ENCODE peak calls at places on chromosomes 11 and 22, in eight cellular contexts. One of them, this sample, is unnamed.
A peak's percentile ranks its signal among the peaks of the same experiment; 100 is the strongest.

GRCh38 chr11:130449996-130450419 is 1.6 kb downstream of the ADAMTS15 start:
- DNase-seq in brain microvascular endothelial cell: peak; percentile 74
- DNase-seq in stimulated activated naive CD8-positive, alpha-beta T cell treated with anti-CD3 and anti-CD28 coated beads, Interleukin-15, Interleukin-2, amounts not matched to agents 100 U/mL and 50 U/mL, for 24 hours: peak; percentile 10
- DNase-seq in Calu3: no peak
- DNase-seq in body of pancreas: peak; percentile 23
- DNase-seq in GM18507: no peak
- DNase-seq in T-helper 9 cell: no peak
- DNase-seq in ELR: no peak
- DNase-seq in this sample: peak; percentile 86

GRCh38 chr11:75325713-75326438 is 25.6 kb downstream of the ARRB1 start:
- DNase-seq in brain microvascular endothelial cell: peak; percentile 93
- DNase-seq in stimulated activated naive CD8-positive, alpha-beta T cell treated with anti-CD3 and anti-CD28 coated beads, Interleukin-15, Interleukin-2, amounts not matched to agents 100 U/mL and 50 U/mL, for 24 hours: peak; percentile 71
- DNase-seq in Calu3: peak; percentile 55
- DNase-seq in body of pancreas: peak; percentile 56
- DNase-seq in GM18507: no peak
- DNase-seq in T-helper 9 cell: no peak
- DNase-seq in ELR: peak; percentile 85
- DNase-seq in this sample: peak; percentile 71

GRCh38 chr11:67373916-67374570 is 645 bp upstream of the CLCF1 start:
- DNase-seq in brain microvascular endothelial cell: peak; percentile 93
- DNase-seq in stimulated activated naive CD8-positive, alpha-beta T cell treated with anti-CD3 and anti-CD28 coated beads, Interleukin-15, Interleukin-2, amounts not matched to agents 100 U/mL and 50 U/mL, for 24 hours: peak; percentile 68
- DNase-seq in Calu3: peak; percentile 96
- DNase-seq in body of pancreas: peak; percentile 86
- DNase-seq in GM18507: no peak
- DNase-seq in T-helper 9 cell: peak; percentile 42
- DNase-seq in ELR: peak; percentile 99
- DNase-seq in this sample: peak; percentile 79

GRCh38 chr11:108727665-108728064 is 62.8 kb downstream of the DDX10 start:
- DNase-seq in brain microvascular endothelial cell: no peak
- DNase-seq in stimulated activated naive CD8-positive, alpha-beta T cell treated with anti-CD3 and anti-CD28 coated beads, Interleukin-15, Interleukin-2, amounts not matched to agents 100 U/mL and 50 U/mL, for 24 hours: no peak
- DNase-seq in Calu3: no peak
- DNase-seq in body of pancreas: no peak
- DNase-seq in GM18507: no peak
- DNase-seq in T-helper 9 cell: no peak
- DNase-seq in ELR: no peak
- DNase-seq in this sample: no peak

GRCh38 chr22:27801197-27801615 is 350 bp downstream of the MN1 start:
- DNase-seq in brain microvascular endothelial cell: no peak
- DNase-seq in stimulated activated naive CD8-positive, alpha-beta T cell treated with anti-CD3 and anti-CD28 coated beads, Interleukin-15, Interleukin-2, amounts not matched to agents 100 U/mL and 50 U/mL, for 24 hours: peak; percentile 35
- DNase-seq in Calu3: peak; percentile 51
- DNase-seq in body of pancreas: peak; percentile 36
- DNase-seq in GM18507: no peak
- DNase-seq in T-helper 9 cell: peak; percentile 4
- DNase-seq in ELR: peak; percentile 48
- DNase-seq in this sample: no peak

GRCh38 chr22:24147666-24148065 is 33.6 kb upstream of the SUSD2 start:
- DNase-seq in brain microvascular endothelial cell: no peak
- DNase-seq in stimulated activated naive CD8-positive, alpha-beta T cell treated with anti-CD3 and anti-CD28 coated beads, Interleukin-15, Interleukin-2, amounts not matched to agents 100 U/mL and 50 U/mL, for 24 hours: no peak
- DNase-seq in Calu3: no peak
- DNase-seq in body of pancreas: no peak
- DNase-seq in GM18507: no peak
- DNase-seq in T-helper 9 cell: no peak
- DNase-seq in ELR: no peak
- DNase-seq in this sample: no peak

GRCh38 chr11:120217941-120218694 is 7.3 kb downstream of the OAF start:
- DNase-seq in brain microvascular endothelial cell: no peak
- DNase-seq in stimulated activated naive CD8-positive, alpha-beta T cell treated with anti-CD3 and anti-CD28 coated beads, Interleukin-15, Interleukin-2, amounts not matched to agents 100 U/mL and 50 U/mL, for 24 hours: no peak
- DNase-seq in Calu3: no peak
- DNase-seq in body of pancreas: no peak
- DNase-seq in GM18507: no peak
- DNase-seq in T-helper 9 cell: no peak
- DNase-seq in ELR: no peak
- DNase-seq in this sample: no peak

GRCh38 chr11:12291313-12291712 is 86.1 kb upstream of the PARVA start:
- DNase-seq in brain microvascular endothelial cell: no peak
- DNase-seq in stimulated activated naive CD8-positive, alpha-beta T cell treated with anti-CD3 and anti-CD28 coated beads, Interleukin-15, Interleukin-2, amounts not matched to agents 100 U/mL and 50 U/mL, for 24 hours: no peak
- DNase-seq in Calu3: no peak
- DNase-seq in body of pancreas: no peak
- DNase-seq in GM18507: no peak
- DNase-seq in T-helper 9 cell: no peak
- DNase-seq in ELR: no peak
- DNase-seq in this sample: no peak

GRCh38 chr11:12287009-12287373 is 90.4 kb upstream of the PARVA start:
- DNase-seq in brain microvascular endothelial cell: peak; percentile 94
- DNase-seq in stimulated activated naive CD8-positive, alpha-beta T cell treated with anti-CD3 and anti-CD28 coated beads, Interleukin-15, Interleukin-2, amounts not matched to agents 100 U/mL and 50 U/mL, for 24 hours: no peak
- DNase-seq in Calu3: peak; percentile 63
- DNase-seq in body of pancreas: no peak
- DNase-seq in GM18507: no peak
- DNase-seq in T-helper 9 cell: no peak
- DNase-seq in ELR: peak; percentile 95
- DNase-seq in this sample: peak; percentile 38

GRCh38 chr22:36873614-36874308 is 13.0 kb downstream of the NCF4 start:
- DNase-seq in brain microvascular endothelial cell: peak; percentile 33
- DNase-seq in stimulated activated naive CD8-positive, alpha-beta T cell treated with anti-CD3 and anti-CD28 coated beads, Interleukin-15, Interleukin-2, amounts not matched to agents 100 U/mL and 50 U/mL, for 24 hours: peak; percentile 41
- DNase-seq in Calu3: peak; percentile 59
- DNase-seq in body of pancreas: peak; percentile 40
- DNase-seq in GM18507: peak; percentile 71
- DNase-seq in T-helper 9 cell: no peak
- DNase-seq in ELR: peak; percentile 64
- DNase-seq in this sample: no peak

GRCh38 chr11:101048479-101048878 is 81.1 kb downstream of the PGR start:
- DNase-seq in brain microvascular endothelial cell: no peak
- DNase-seq in stimulated activated naive CD8-positive, alpha-beta T cell treated with anti-CD3 and anti-CD28 coated beads, Interleukin-15, Interleukin-2, amounts not matched to agents 100 U/mL and 50 U/mL, for 24 hours: no peak
- DNase-seq in Calu3: no peak
- DNase-seq in body of pancreas: no peak
- DNase-seq in GM18507: no peak
- DNase-seq in T-helper 9 cell: no peak
- DNase-seq in ELR: no peak
- DNase-seq in this sample: no peak

GRCh38 chr11:122672892-122673291 is 17.4 kb downstream of the UBASH3B start:
- DNase-seq in brain microvascular endothelial cell: no peak
- DNase-seq in stimulated activated naive CD8-positive, alpha-beta T cell treated with anti-CD3 and anti-CD28 coated beads, Interleukin-15, Interleukin-2, amounts not matched to agents 100 U/mL and 50 U/mL, for 24 hours: no peak
- DNase-seq in Calu3: no peak
- DNase-seq in body of pancreas: no peak
- DNase-seq in GM18507: no peak
- DNase-seq in T-helper 9 cell: no peak
- DNase-seq in ELR: no peak
- DNase-seq in this sample: peak; percentile 23

GRCh38 chr11:13784848-13785247 is 116.4 kb downstream of the FAR1 start:
- DNase-seq in brain microvascular endothelial cell: no peak
- DNase-seq in stimulated activated naive CD8-positive, alpha-beta T cell treated with anti-CD3 and anti-CD28 coated beads, Interleukin-15, Interleukin-2, amounts not matched to agents 100 U/mL and 50 U/mL, for 24 hours: no peak
- DNase-seq in Calu3: no peak
- DNase-seq in body of pancreas: no peak
- DNase-seq in GM18507: no peak
- DNase-seq in T-helper 9 cell: no peak
- DNase-seq in ELR: no peak
- DNase-seq in this sample: no peak

GRCh38 chr22:38135133-38135706 is 24.7 kb upstream of the BAIAP2L2 start:
- DNase-seq in brain microvascular endothelial cell: peak; percentile 81
- DNase-seq in stimulated activated naive CD8-positive, alpha-beta T cell treated with anti-CD3 and anti-CD28 coated beads, Interleukin-15, Interleukin-2, amounts not matched to agents 100 U/mL and 50 U/mL, for 24 hours: no peak
- DNase-seq in Calu3: peak; percentile 75
- DNase-seq in body of pancreas: no peak
- DNase-seq in GM18507: no peak
- DNase-seq in T-helper 9 cell: no peak
- DNase-seq in ELR: peak; percentile 96
- DNase-seq in this sample: no peak

GRCh38 chr22:47367993-47368945 is 605.8 kb downstream of the TBC1D22A start:
- DNase-seq in brain microvascular endothelial cell: no peak
- DNase-seq in stimulated activated naive CD8-positive, alpha-beta T cell treated with anti-CD3 and anti-CD28 coated beads, Interleukin-15, Interleukin-2, amounts not matched to agents 100 U/mL and 50 U/mL, for 24 hours: no peak
- DNase-seq in Calu3: no peak
- DNase-seq in body of pancreas: peak; percentile 3
- DNase-seq in GM18507: no peak
- DNase-seq in T-helper 9 cell: no peak
- DNase-seq in ELR: no peak
- DNase-seq in this sample: peak; percentile 6

GRCh38 chr22:27133951-27134664 is 476.7 kb downstream of the MIAT start:
- DNase-seq in brain microvascular endothelial cell: peak; percentile 93
- DNase-seq in stimulated activated naive CD8-positive, alpha-beta T cell treated with anti-CD3 and anti-CD28 coated beads, Interleukin-15, Interleukin-2, amounts not matched to agents 100 U/mL and 50 U/mL, for 24 hours: peak; percentile 21
- DNase-seq in Calu3: peak; percentile 69
- DNase-seq in body of pancreas: no peak
- DNase-seq in GM18507: peak; percentile 11
- DNase-seq in T-helper 9 cell: no peak
- DNase-seq in ELR: peak; percentile 86
- DNase-seq in this sample: no peak

GRCh38 chr22:44428941-44429615 is 69.0 kb downstream of the RTL6 start:
- DNase-seq in brain microvascular endothelial cell: no peak
- DNase-seq in stimulated activated naive CD8-positive, alpha-beta T cell treated with anti-CD3 and anti-CD28 coated beads, Interleukin-15, Interleukin-2, amounts not matched to agents 100 U/mL and 50 U/mL, for 24 hours: no peak
- DNase-seq in Calu3: no peak
- DNase-seq in body of pancreas: no peak
- DNase-seq in GM18507: no peak
- DNase-seq in T-helper 9 cell: no peak
- DNase-seq in ELR: no peak
- DNase-seq in this sample: no peak

GRCh38 chr22:39214383-39215069 is 30.3 kb downstream of the PDGFB start:
- DNase-seq in brain microvascular endothelial cell: no peak
- DNase-seq in stimulated activated naive CD8-positive, alpha-beta T cell treated with anti-CD3 and anti-CD28 coated beads, Interleukin-15, Interleukin-2, amounts not matched to agents 100 U/mL and 50 U/mL, for 24 hours: peak; percentile 1
- DNase-seq in Calu3: peak; percentile 76
- DNase-seq in body of pancreas: no peak
- DNase-seq in GM18507: no peak
- DNase-seq in T-helper 9 cell: no peak
- DNase-seq in ELR: peak; percentile 83
- DNase-seq in this sample: no peak

GRCh38 chr11:78330361-78330760 is 87.3 kb downstream of the GAB2 start:
- DNase-seq in brain microvascular endothelial cell: no peak
- DNase-seq in stimulated activated naive CD8-positive, alpha-beta T cell treated with anti-CD3 and anti-CD28 coated beads, Interleukin-15, Interleukin-2, amounts not matched to agents 100 U/mL and 50 U/mL, for 24 hours: no peak
- DNase-seq in Calu3: no peak
- DNase-seq in body of pancreas: no peak
- DNase-seq in GM18507: no peak
- DNase-seq in T-helper 9 cell: no peak
- DNase-seq in ELR: no peak
- DNase-seq in this sample: no peak

GRCh38 chr22:45112136-45112879 is 51.4 kb upstream of the NUP50 start:
- DNase-seq in brain microvascular endothelial cell: peak; percentile 47
- DNase-seq in stimulated activated naive CD8-positive, alpha-beta T cell treated with anti-CD3 and anti-CD28 coated beads, Interleukin-15, Interleukin-2, amounts not matched to agents 100 U/mL and 50 U/mL, for 24 hours: no peak
- DNase-seq in Calu3: no peak
- DNase-seq in body of pancreas: no peak
- DNase-seq in GM18507: no peak
- DNase-seq in T-helper 9 cell: no peak
- DNase-seq in ELR: peak; percentile 59
- DNase-seq in this sample: no peak

GRCh38 chr11:63687845-63688244 is 6.5 kb downstream of the RTN3 start:
- DNase-seq in brain microvascular endothelial cell: no peak
- DNase-seq in stimulated activated naive CD8-positive, alpha-beta T cell treated with anti-CD3 and anti-CD28 coated beads, Interleukin-15, Interleukin-2, amounts not matched to agents 100 U/mL and 50 U/mL, for 24 hours: peak; percentile 28
- DNase-seq in Calu3: no peak
- DNase-seq in body of pancreas: no peak
- DNase-seq in GM18507: no peak
- DNase-seq in T-helper 9 cell: no peak
- DNase-seq in ELR: no peak
- DNase-seq in this sample: no peak

GRCh38 chr11:125720781-125721180 is 25.3 kb upstream of the PATE1 start:
- DNase-seq in brain microvascular endothelial cell: no peak
- DNase-seq in stimulated activated naive CD8-positive, alpha-beta T cell treated with anti-CD3 and anti-CD28 coated beads, Interleukin-15, Interleukin-2, amounts not matched to agents 100 U/mL and 50 U/mL, for 24 hours: no peak
- DNase-seq in Calu3: no peak
- DNase-seq in body of pancreas: no peak
- DNase-seq in GM18507: no peak
- DNase-seq in T-helper 9 cell: no peak
- DNase-seq in ELR: peak; percentile 22
- DNase-seq in this sample: no peak

GRCh38 chr11:1825039-1825740 is 9.6 kb upstream of the SYT8 start:
- DNase-seq in brain microvascular endothelial cell: no peak
- DNase-seq in stimulated activated naive CD8-positive, alpha-beta T cell treated with anti-CD3 and anti-CD28 coated beads, Interleukin-15, Interleukin-2, amounts not matched to agents 100 U/mL and 50 U/mL, for 24 hours: peak; percentile 55
- DNase-seq in Calu3: peak; percentile 79
- DNase-seq in body of pancreas: peak; percentile 72
- DNase-seq in GM18507: no peak
- DNase-seq in T-helper 9 cell: no peak
- DNase-seq in ELR: peak; percentile 17
- DNase-seq in this sample: peak; percentile 58

GRCh38 chr11:112858289-112859023 is 102.8 kb upstream of the NCAM1 start:
- DNase-seq in brain microvascular endothelial cell: no peak
- DNase-seq in stimulated activated naive CD8-positive, alpha-beta T cell treated with anti-CD3 and anti-CD28 coated beads, Interleukin-15, Interleukin-2, amounts not matched to agents 100 U/mL and 50 U/mL, for 24 hours: no peak
- DNase-seq in Calu3: no peak
- DNase-seq in body of pancreas: no peak
- DNase-seq in GM18507: no peak
- DNase-seq in T-helper 9 cell: no peak
- DNase-seq in ELR: no peak
- DNase-seq in this sample: no peak

GRCh38 chr22:35399114-35399677 is 744 bp upstream of the MCM5 start:
- DNase-seq in brain microvascular endothelial cell: no peak
- DNase-seq in stimulated activated naive CD8-positive, alpha-beta T cell treated with anti-CD3 and anti-CD28 coated beads, Interleukin-15, Interleukin-2, amounts not matched to agents 100 U/mL and 50 U/mL, for 24 hours: peak; percentile 43
- DNase-seq in Calu3: peak; percentile 12
- DNase-seq in body of pancreas: peak; percentile 26
- DNase-seq in GM18507: no peak
- DNase-seq in T-helper 9 cell: no peak
- DNase-seq in ELR: no peak
- DNase-seq in this sample: no peak

GRCh38 chr11:114281388-114281956 is 14.7 kb upstream of the NNMT start:
- DNase-seq in brain microvascular endothelial cell: no peak
- DNase-seq in stimulated activated naive CD8-positive, alpha-beta T cell treated with anti-CD3 and anti-CD28 coated beads, Interleukin-15, Interleukin-2, amounts not matched to agents 100 U/mL and 50 U/mL, for 24 hours: no peak
- DNase-seq in Calu3: no peak
- DNase-seq in body of pancreas: no peak
- DNase-seq in GM18507: no peak
- DNase-seq in T-helper 9 cell: no peak
- DNase-seq in ELR: no peak
- DNase-seq in this sample: no peak

GRCh38 chr22:42294034-42294985 is 23.9 kb upstream of the TCF20 start:
- DNase-seq in brain microvascular endothelial cell: peak; percentile 24
- DNase-seq in stimulated activated naive CD8-positive, alpha-beta T cell treated with anti-CD3 and anti-CD28 coated beads, Interleukin-15, Interleukin-2, amounts not matched to agents 100 U/mL and 50 U/mL, for 24 hours: no peak
- DNase-seq in Calu3: peak; percentile 73
- DNase-seq in body of pancreas: peak; percentile 53
- DNase-seq in GM18507: no peak
- DNase-seq in T-helper 9 cell: peak; percentile 36
- DNase-seq in ELR: peak; percentile 51
- DNase-seq in this sample: peak; percentile 77

GRCh38 chr11:121907379-121907778 is 208.6 kb downstream of the BLID start:
- DNase-seq in brain microvascular endothelial cell: no peak
- DNase-seq in stimulated activated naive CD8-positive, alpha-beta T cell treated with anti-CD3 and anti-CD28 coated beads, Interleukin-15, Interleukin-2, amounts not matched to agents 100 U/mL and 50 U/mL, for 24 hours: no peak
- DNase-seq in Calu3: no peak
- DNase-seq in body of pancreas: no peak
- DNase-seq in GM18507: no peak
- DNase-seq in T-helper 9 cell: no peak
- DNase-seq in ELR: no peak
- DNase-seq in this sample: no peak